ENCODE peak calls at places on chromosomes 3 and 15, in eight cellular contexts. S is OCI-LY7; A is progenitor cell of endocrine pancreas; L is CD8-positive, alpha-beta T cell; Y is breast epithelium; M is AG10803; X is tibial nerve; N is heart left ventricle. I is an unnamed sample.

GRCh38 chr3:16050641-16051467 is 123.6 kb upstream of the GALNT15 start:
- DNase-seq in M (peak; percentile 73), Y (no peak), N (peak; percentile 57), X (no peak), A (no peak), L (no peak), S (no peak), I (no peak)

GRCh38 chr3:149536429-149536828 is 61.9 kb downstream of the TM4SF4 start:
- DNase-seq in X (no peak), M (peak; percentile 64), Y (peak; percentile 53), S (no peak), A (peak; percentile 17), N (peak; percentile 75), L (no peak), I (no peak)

GRCh38 chr3:15629860-15630597 is 28.5 kb downstream of the BTD start:
- DNase-seq in X (peak; percentile 79), S (peak; percentile 87), A (no peak), Y (no peak), M (peak; percentile 84), N (peak; percentile 61), L (peak; percentile 60), I (no peak)

GRCh38 chr3:38029400-38030125 is at the start of gene PLCD1:
- DNase-seq in M (peak; percentile 66), Y (peak; percentile 73), X (peak; percentile 76), A (peak; percentile 63), L (peak; percentile 34), N (peak; percentile 86), S (no peak), I (no peak)

GRCh38 chr3:42556089-42556632 is 25.6 kb downstream of the SEC22C start:
- DNase-seq in S (peak; percentile 20), A (no peak), N (no peak), L (peak; percentile 67), M (no peak), Y (no peak), X (no peak), I (no peak)

GRCh38 chr3:8606666-8607065 is 37.9 kb downstream of the SSUH2 start:
- DNase-seq in L (no peak), S (no peak), X (no peak), M (peak; percentile 43), N (no peak), Y (no peak), A (no peak), I (no peak)

GRCh38 chr15:93087825-93088199 is 1.2 kb downstream of the RGMA start:
- DNase-seq in L (peak; percentile 56), A (peak; percentile 55), N (peak; percentile 63), Y (no peak), X (peak; percentile 90), M (peak; percentile 43), S (peak; percentile 57), I (no peak)

GRCh38 chr3:58037141-58037910 is 29.1 kb downstream of the FLNB start:
- DNase-seq in N (no peak), M (no peak), S (no peak), L (no peak), Y (no peak), A (no peak), X (no peak), I (no peak)

GRCh38 chr3:7607669-7608068 is 746.8 kb downstream of the GRM7 start:
- DNase-seq in A (no peak), M (no peak), S (no peak), N (no peak), X (no peak), L (no peak), Y (no peak), I (no peak)

GRCh38 chr15:82851981-82852511 is 42.6 kb downstream of the WHAMM start:
- DNase-seq in Y (no peak), L (no peak), N (no peak), M (peak; percentile 65), X (no peak), A (no peak), S (no peak), I (no peak)

GRCh38 chr3:15645740-15646490 is 44.4 kb downstream of the BTD start:
- DNase-seq in L (no peak), X (no peak), S (no peak), Y (no peak), A (no peak), M (peak; percentile 95), N (no peak), I (no peak)

GRCh38 chr3:184260571-184261269 is 633 bp downstream of the CAMK2N2 start:
- DNase-seq in L (no peak), X (no peak), Y (no peak), S (no peak), N (no peak), M (no peak), A (no peak), I (no peak)

GRCh38 chr3:38404286-38404685 is 49.4 kb upstream of the ACVR2B start:
- DNase-seq in M (peak; percentile 77), Y (no peak), A (no peak), N (peak; percentile 10), X (no peak), L (no peak), S (no peak), I (no peak)

GRCh38 chr15:45795487-45796069 is 160.7 kb downstream of the SQOR start:
- DNase-seq in A (peak; percentile 29), M (peak; percentile 41), S (peak; percentile 65), L (no peak), X (no peak), Y (no peak), N (peak; percentile 12), I (no peak)

GRCh38 chr3:151203053-151203420 is at the start of gene GPR171:
- DNase-seq in Y (no peak), S (no peak), L (peak; percentile 83), N (no peak), A (no peak), M (no peak), X (no peak), I (no peak)

DNA sequence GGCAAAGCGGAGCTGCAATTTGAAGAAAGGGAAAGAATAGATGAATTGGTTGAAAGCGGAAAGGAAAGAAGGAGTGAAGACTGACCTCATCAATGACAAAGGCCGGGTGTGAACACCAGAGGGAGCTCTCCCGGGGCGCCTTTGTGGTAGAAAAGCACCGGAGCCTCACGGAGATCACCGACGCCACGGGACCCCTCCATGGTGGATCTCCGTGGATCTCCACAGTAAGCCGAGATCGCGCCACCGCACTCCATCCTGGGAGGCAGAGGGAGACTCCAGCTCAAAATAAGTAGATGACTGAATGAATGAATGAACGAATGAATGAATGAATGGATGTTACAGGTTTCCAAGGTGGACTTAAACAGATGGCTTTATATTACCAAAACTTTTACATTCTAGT is 25.0 kb downstream of the GPR160 start:
- DNase-seq in Y (no peak), N (no peak), S (no peak), A (no peak), M (no peak), X (no peak), L (no peak), I (no peak)
- TF ChIP-seq CTCF in Y (no peak), N (no peak), S (peak; percentile 69), A (no peak), M (no peak), X (no peak), L (no peak), I (no peak)

DNA sequence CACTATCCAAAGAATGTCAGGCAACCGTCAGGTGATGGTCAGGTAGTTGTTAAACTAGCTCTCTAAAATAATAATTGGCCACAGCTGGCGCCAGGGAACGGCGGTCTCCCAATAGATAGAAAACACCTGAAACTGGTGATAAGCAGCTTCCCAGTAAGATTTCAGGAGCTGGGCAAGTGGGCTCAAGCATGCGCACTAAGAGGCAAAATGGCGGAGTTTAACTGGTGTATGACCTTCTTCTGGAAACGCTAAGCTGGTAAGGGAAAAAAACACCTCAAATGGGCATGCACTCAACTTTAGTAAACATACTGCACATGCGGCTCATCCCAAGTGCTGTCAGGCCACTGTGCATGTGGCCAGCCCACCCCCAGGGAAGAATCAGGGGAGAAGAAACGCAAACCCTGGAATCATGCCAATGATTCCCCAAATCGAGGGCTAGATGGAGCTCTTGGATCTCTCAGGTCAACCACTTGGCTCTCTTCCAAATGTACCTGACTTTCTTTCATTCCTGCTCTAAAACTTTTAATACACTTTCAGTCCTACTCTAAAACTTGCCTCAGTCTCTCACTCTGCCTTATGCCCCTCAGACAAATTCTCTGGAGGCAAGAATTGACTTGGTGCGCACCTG is 195.0 kb downstream of the ZNF621 start:
- DNase-seq in S (no peak), N (no peak), L (no peak), X (no peak), M (no peak), Y (no peak), A (no peak), I (no peak)
- TF ChIP-seq CTCF in S (peak; percentile 18), N (peak; percentile 45), L (no peak), X (no peak), M (no peak), Y (no peak), A (peak; percentile 29), I (no peak)

DNA sequence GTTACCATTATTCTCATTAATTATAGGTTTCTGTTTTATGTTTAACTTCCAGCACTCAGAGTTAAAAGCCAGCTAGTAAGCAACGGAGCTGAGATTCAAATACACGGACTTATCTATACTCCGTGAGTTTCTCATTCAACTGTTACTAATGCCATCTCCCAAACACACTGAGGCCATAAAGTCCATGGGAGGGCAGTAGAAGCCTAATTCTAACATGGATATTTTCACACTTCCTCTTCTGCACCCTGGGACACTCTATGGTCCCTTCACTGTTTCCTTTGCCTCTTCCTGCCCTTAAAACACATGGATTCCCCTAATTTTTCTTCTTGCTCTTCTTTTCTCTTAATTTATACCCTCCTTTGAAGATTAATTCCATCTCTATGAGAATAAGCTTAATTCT is 245.0 kb downstream of the KLF13 start:
- DNase-seq in L (no peak), S (no peak), Y (no peak), N (no peak), M (no peak), X (no peak), A (no peak), I (no peak)
- TF ChIP-seq CTCF in L (no peak), S (peak; percentile 19), Y (no peak), N (peak; percentile 49), M (peak; percentile 25), X (no peak), A (no peak), I (no peak)

DNA sequence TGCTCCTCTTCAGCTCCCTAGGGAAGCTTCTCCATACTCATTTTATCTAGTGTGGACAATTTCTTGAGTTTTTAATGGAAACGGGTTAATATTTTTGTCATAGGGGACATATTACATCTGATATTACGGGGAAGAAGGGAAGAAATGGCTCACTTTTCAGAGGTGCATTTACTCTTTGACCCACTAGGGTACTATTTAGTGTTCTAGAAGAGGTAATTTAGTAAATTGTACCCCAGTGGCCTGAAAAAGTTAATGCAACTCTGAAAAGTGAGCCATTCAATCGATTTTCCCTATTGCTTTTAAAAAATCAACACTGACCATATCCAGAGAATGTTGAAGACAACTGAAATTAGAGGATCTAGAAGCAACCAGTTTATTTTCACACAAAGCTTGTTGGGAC is 71.2 kb downstream of the MAP2K5 start:
- DNase-seq in S (peak; percentile 4), Y (no peak), N (no peak), L (no peak), M (no peak), A (no peak), X (no peak), I (no peak)
- TF ChIP-seq CTCF in S (peak; percentile 58), Y (no peak), N (no peak), L (no peak), M (no peak), A (no peak), X (no peak), I (no peak)

I was measured in activated B cell treated with CpG ODN at 0.5 μM for 24 hours.